ENCODE peak calls at places on chromosomes 7 and 10, in five cellular contexts. T is stomach, A is IMR-90, F is heart left ventricle, J is endothelial cell of umbilical vein. L is an unnamed sample. For H3K27me3, the result is how much of the 10 kb centered on the place peaks cover.

GRCh38 chr10:98209441-98209840 is 58.6 kb downstream of the LOXL4 start:
- DNase-seq in T (no peak), A (no peak), F (no peak), J (no peak), L (no peak)

GRCh38 chr10:56537984-56538383 is 176.9 kb upstream of the ZWINT start:
- DNase-seq in T (no peak), A (peak), F (no peak), J (no peak), L (no peak)

GRCh38 chr7:36198854-36199266 is 45.8 kb downstream of the EEPD1 start:
- DNase-seq in T (no peak), A (peak), F (no peak), J (no peak), L (no peak)

GRCh38 chr7:157881062-157881771 is 544.4 kb downstream of the DNAJB6 start:
- DNase-seq in T (no peak), A (no peak), F (no peak), J (no peak), L (no peak)

GRCh38 chr7:54841772-54842707 is 83.0 kb upstream of the SEC61G start:
- DNase-seq in T (no peak), A (peak), F (peak), J (peak), L (peak)

GRCh38 chr7:76310102-76310957 is 7.9 kb downstream of the HSPB1 start:
- DNase-seq in T (no peak), A (no peak), F (peak), J (peak), L (no peak)

GRCh38 chr7:18570890-18571478 is 75.4 kb downstream of the HDAC9 start:
- DNase-seq in T (no peak), A (peak), F (no peak), J (peak), L (peak)

GRCh38 chr7:24829787-24830186 is 72.5 kb upstream of the GSDME start:
- DNase-seq in T (no peak), A (peak), F (no peak), J (no peak), L (no peak)

GRCh38 chr10:124092270-124093075 is 925 bp downstream of the CHST15 start:
- DNase-seq in T (peak), A (no peak), F (peak), J (peak), L (no peak)

GRCh38 chr7:4931932-4932331 is 27.1 kb downstream of the MMD2 start:
- DNase-seq in T (peak), A (no peak), F (no peak), J (no peak), L (peak)

GRCh38 chr10:30862486-30862885 is 169.2 kb downstream of the ZNF438 start:
- DNase-seq in T (no peak), A (peak), F (no peak), J (no peak), L (no peak)

GRCh38 chr7:124751017-124751416 is 14.6 kb downstream of the GPR37 start:
- DNase-seq in T (no peak), A (no peak), F (no peak), J (no peak), L (no peak)

GRCh38 chr7:99665989-99666388 is 13.8 kb downstream of the CYP3A5 start:
- DNase-seq in T (no peak), A (no peak), F (no peak), J (no peak), L (no peak)

DNA sequence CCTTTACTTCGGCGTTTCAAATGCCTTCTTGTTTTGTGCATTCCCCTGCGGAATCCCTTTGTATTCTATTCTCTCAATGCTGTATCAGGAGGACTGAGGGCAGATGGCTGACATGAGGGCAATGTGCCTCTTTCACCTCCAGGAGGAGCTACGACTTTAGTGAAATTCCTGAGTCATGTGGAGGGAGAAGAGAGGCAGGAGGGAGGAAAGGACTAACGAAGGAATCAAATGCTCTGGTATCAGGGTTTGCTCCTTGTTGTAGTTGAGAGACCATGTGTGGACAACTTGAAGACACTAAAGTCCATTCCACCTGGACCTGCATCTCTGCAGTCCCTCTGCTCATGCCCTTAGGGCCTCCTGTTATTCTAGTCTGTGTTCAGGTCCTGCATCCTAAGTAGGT is 40.2 kb upstream of the PRSS58 start:
- DNase-seq in T (no peak), A (no peak), F (no peak), J (no peak), L (peak)
- TF ChIP-seq CTCF in T (no peak), A (peak), F (no peak), J (no peak), L (peak)

GRCh38 chr7:141551773-141552162 is 558 bp downstream of the AGK start:
- DNase-seq in T (no peak), A (no peak), F (no peak), J (no peak), L (no peak)

GRCh38 chr7:141549582-141549981 is 1.6 kb upstream of the AGK start:
- DNase-seq in T (no peak), A (no peak), F (no peak), J (no peak), L (no peak)

GRCh38 chr7:141550694-141551079 is 523 bp upstream of the AGK start:
- DNase-seq in T (no peak), A (no peak), F (peak), J (peak), L (no peak)

GRCh38 chr7:141551080-141551772 is at the start of gene AGK:
- DNase-seq in T (peak), A (peak), F (peak), J (peak), L (peak)
- TF ChIP-seq POLR2A in T (no peak), A (peak), F (peak), J (peak), L (peak)

GRCh38 chr7:150382844-150383225 is 3.7 kb downstream of the ZNF775 start:
- DNase-seq in T (no peak), A (no peak), F (no peak), J (no peak), L (no peak)
- H3K27me3 ChIP-seq in T (under half), A (under half), F (under half), J (under half), L (under half)

GRCh38 chr7:21426958-21427860 is 674 bp upstream of the SP4 start:
- DNase-seq in T (peak), A (peak), F (peak), J (peak), L (peak)
- TF ChIP-seq CTCF in T (no peak), A (no peak), F (no peak), J (no peak), L (no peak)

GRCh38 chr7:43926193-43927043 is at the start of gene UBE2D4:
- DNase-seq in T (peak), A (peak), F (peak), J (peak), L (peak)
- TF ChIP-seq POLR2A in T (peak), A (peak), F (peak), J (peak), L (peak)

DNA sequence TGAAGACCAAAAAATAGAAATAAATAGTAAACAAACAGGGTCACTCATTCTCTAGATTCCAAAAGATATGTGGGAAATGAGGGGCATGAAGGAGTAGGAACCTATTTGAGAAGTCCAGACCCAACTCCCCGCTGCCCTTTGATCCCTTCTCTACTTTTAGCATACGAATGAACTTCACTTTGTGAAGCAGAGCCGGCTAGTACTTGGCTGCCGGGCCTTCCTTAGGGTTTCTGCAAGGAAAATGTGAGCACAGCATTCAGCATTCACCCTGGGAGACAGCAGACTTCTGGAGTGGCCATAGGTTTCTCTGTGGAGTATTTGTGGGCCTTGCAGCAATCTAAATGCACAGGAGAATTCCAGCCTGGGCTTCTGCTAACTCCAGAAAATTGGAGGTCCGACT is 76.3 kb upstream of the PRKAR2B start:
- DNase-seq in T (no peak), A (no peak), F (no peak), J (no peak), L (no peak)
- H3K27me3 ChIP-seq in T (under half), A (under half), F (under half), J (under half), L (under half)